ENCODE peak calls at places on chromosomes 7 and 10, in nine cellular contexts. B, P, K, T, M, V, U, D and R are unnamed samples.

GRCh38 chr7:132055331-132056120 is 499.1 kb upstream of the PODXL start:
- DNase-seq in B (no peak), P (no peak), K (no peak), T (no peak), M (no peak), V (no peak), U (no peak), D (no peak), R (no peak)

GRCh38 chr10:16770141-16770540 is 47.1 kb downstream of the RSU1 start:
- DNase-seq in B (no peak), P (no peak), K (no peak), T (no peak), M (no peak), V (no peak), U (no peak), D (no peak), R (no peak)

GRCh38 chr10:79933961-79934360 is 14.9 kb downstream of the SFTPD start:
- DNase-seq in B (no peak), P (no peak), K (no peak), T (no peak), M (no peak), V (no peak), U (no peak), D (no peak), R (no peak)

GRCh38 chr7:28808786-28809533 is 149.2 kb downstream of the TRIL start:
- DNase-seq in B (no peak), P (peak; percentile 50), K (no peak), T (no peak), M (peak; percentile 43), V (no peak), U (no peak), D (no peak), R (no peak)

GRCh38 chr10:3764626-3765375 is 20.2 kb downstream of the KLF6 start:
- DNase-seq in B (no peak), P (no peak), K (no peak), T (no peak), M (no peak), V (no peak), U (no peak), D (no peak), R (no peak)

GRCh38 chr10:53601260-53601875 is 828.8 kb upstream of the MBL2 start:
- DNase-seq in B (no peak), P (no peak), K (no peak), T (no peak), M (no peak), V (peak; percentile 4), U (no peak), D (peak; percentile 51), R (peak; percentile 8)

GRCh38 chr7:44308741-44309270 is 16.6 kb downstream of the CAMK2B start:
- DNase-seq in B (no peak), P (peak; percentile 13), K (peak; percentile 60), T (peak; percentile 47), M (peak; percentile 54), V (no peak), U (peak; percentile 11), D (no peak), R (peak; percentile 12)

GRCh38 chr7:107972075-107972482 is 30.9 kb downstream of the LAMB1 start:
- DNase-seq in B (peak; percentile 80), P (peak; percentile 67), K (no peak), T (no peak), M (no peak), V (no peak), U (peak; percentile 73), D (no peak), R (no peak)

GRCh38 chr10:6674282-6674681 is 94.2 kb upstream of the PRKCQ start:
- DNase-seq in B (no peak), P (no peak), K (no peak), T (no peak), M (no peak), V (no peak), U (no peak), D (no peak), R (no peak)

GRCh38 chr7:79241288-79242055 is 212.0 kb downstream of the MAGI2 start:
- DNase-seq in B (no peak), P (no peak), K (no peak), T (no peak), M (no peak), V (no peak), U (no peak), D (no peak), R (no peak)

GRCh38 chr10:72353963-72354355 is 760 bp downstream of the DNAJB12 start:
- DNase-seq in B (peak; percentile 42), P (peak; percentile 37), K (no peak), T (peak; percentile 68), M (peak; percentile 57), V (no peak), U (no peak), D (peak; percentile 40), R (no peak)

GRCh38 chr7:128879461-128879938 is 16.8 kb downstream of the ATP6V1F start:
- DNase-seq in B (no peak), P (no peak), K (peak; percentile 61), T (peak; percentile 39), M (no peak), V (no peak), U (no peak), D (no peak), R (no peak)
- H3K4me3 ChIP-seq in B (no peak overlapping the region), P (no peak overlapping the region), K (no peak overlapping the region), T (no peak overlapping the region), M (no peak overlapping the region), V (no peak overlapping the region), U (no peak overlapping the region), D (no peak overlapping the region), R (no peak overlapping the region)

GRCh38 chr10:104254493-104255243 is at the start of gene GSTO1:
- DNase-seq in B (peak; percentile 86), P (peak; percentile 84), K (peak; percentile 92), T (peak; percentile 86), M (peak; percentile 90), V (peak; percentile 51), U (peak; percentile 85), D (peak; percentile 95), R (peak; percentile 77)
- TF ChIP-seq POLR2A in B (peak; percentile 74), P (no peak), K (peak; percentile 70), T (peak; percentile 73), M (peak; percentile 77), V (peak; percentile 79), U (peak; percentile 68), D (peak; percentile 92), R (peak; percentile 86)

DNA sequence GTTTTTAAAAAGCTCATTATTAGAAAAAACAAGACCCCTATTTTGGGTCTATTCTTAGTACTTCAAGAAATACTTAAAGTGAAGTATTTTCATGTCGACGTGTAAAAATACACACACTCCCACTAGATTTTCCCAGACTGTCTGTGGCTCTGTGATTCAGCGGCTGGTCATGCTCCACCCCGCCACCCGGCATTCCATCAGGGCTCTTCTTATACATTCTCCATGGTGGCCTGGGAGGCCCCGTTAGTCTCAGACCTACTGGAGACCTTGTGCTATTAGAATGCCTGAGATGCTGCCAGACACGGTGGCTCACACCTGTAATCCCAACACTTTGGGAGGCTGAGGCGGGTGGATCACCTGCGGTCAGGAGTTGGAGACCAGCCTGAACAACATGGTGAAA is 13.1 kb downstream of the TECPR1 start:
- DNase-seq in B (no peak), P (no peak), K (no peak), T (no peak), M (no peak), V (no peak), U (no peak), D (no peak), R (no peak)
- H3K4me3 ChIP-seq in B (no peak overlapping the region), P (no peak overlapping the region), K (no peak overlapping the region), T (no peak overlapping the region), M (no peak overlapping the region), V (no peak overlapping the region), U (no peak overlapping the region), D (no peak overlapping the region), R (no peak overlapping the region)

DNA sequence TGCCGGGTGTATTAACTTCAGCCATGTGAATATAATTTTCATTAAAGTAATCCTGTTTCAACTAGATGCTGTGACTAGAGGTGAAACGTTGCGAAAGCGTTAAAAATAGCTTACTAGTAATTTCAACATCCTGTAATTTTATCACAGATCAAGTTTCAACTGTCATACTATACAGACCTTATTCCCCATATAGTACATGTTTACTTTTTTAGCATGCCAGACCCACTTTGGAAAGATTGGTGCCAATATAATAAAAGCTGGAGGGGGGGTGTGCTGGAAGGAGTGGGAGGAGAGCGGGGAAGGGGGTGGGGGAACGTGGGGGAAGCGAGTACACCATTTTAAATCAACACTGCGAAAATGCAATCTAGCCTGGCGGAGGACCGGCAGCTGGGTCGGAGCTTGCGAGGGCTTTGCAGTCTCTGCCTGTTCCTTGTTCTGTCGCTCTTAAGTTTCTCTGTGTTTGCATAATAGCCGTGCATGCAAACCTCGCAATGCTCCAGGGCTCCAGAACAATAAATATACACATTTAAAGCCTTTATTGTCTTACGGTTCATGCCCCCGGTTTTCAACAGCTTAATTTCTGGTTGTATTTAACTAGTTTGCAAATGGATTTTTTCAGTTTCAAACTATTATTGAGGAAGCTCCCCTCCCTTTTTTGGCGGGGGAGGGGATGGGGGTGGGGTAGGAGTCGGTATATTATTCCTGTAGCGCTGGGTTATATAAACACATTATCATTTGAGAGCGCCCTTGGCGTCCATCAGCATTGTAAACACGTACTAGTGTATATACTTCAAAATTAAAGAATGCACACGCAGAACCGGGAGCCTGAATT is 1.3 kb upstream of the ARID5B start:
- DNase-seq in B (peak; percentile 65), P (peak; percentile 55), K (peak; percentile 82), T (peak; percentile 48), M (peak; percentile 62), V (no peak), U (peak; percentile 59), D (peak; percentile 91), R (peak; percentile 41)
- TF ChIP-seq POLR2A in B (no peak), P (no peak), K (no peak), T (no peak), M (no peak), V (no peak), U (no peak), D (no peak), R (peak; percentile 31)